ENCODE peak calls at places on chromosomes 7 and 10, in eight cellular contexts. G is stimulated activated CD4-positive, alpha-beta T cell treated with anti-CD3 and anti-CD28 coated beads, Interleukin-4, amount 100 ng/mL, for 48 hours; X is T-cell; O is GM19239; D is right lobe of liver; M is right atrium auricular region; R is aorta; A is RWPE1. K is an unnamed sample.

GRCh38 chr10:78350286-78350685 is 316.6 kb downstream of the RPS24 start:
- DNase-seq in G (no peak), A (no peak), D (peak; percentile 18), M (no peak), R (no peak), X (no peak), O (no peak), K (no peak)

GRCh38 chr7:129144834-129145668 is 544 bp downstream of the TSPAN33 start:
- DNase-seq in M (no peak), A (no peak), O (no peak), R (no peak), G (no peak), D (no peak), X (no peak), K (no peak)

GRCh38 chr10:24208661-24209420 is at the start of gene KIAA1217:
- DNase-seq in G (no peak), R (peak; percentile 51), M (peak; percentile 61), X (no peak), A (peak; percentile 12), O (no peak), D (peak; percentile 48), K (no peak)

GRCh38 chr10:79244068-79244442 is 103.2 kb upstream of the PPIF start:
- DNase-seq in O (no peak), A (no peak), D (no peak), X (no peak), R (no peak), G (no peak), M (no peak), K (no peak)

GRCh38 chr10:123132576-123133477 is 2.9 kb upstream of the HMX3 start:
- DNase-seq in A (peak; percentile 90), O (peak; percentile 94), X (peak; percentile 54), G (peak; percentile 86), D (peak; percentile 86), M (peak; percentile 89), R (peak; percentile 89), K (no peak)

GRCh38 chr10:117578490-117578889 is 35.9 kb downstream of the EMX2 start:
- DNase-seq in X (no peak), R (no peak), O (no peak), A (no peak), G (no peak), D (no peak), M (no peak), K (no peak)

GRCh38 chr10:61024801-61025201 is 80.8 kb upstream of the RHOBTB1 start:
- DNase-seq in A (no peak), X (no peak), R (no peak), D (no peak), O (no peak), M (no peak), G (no peak), K (no peak)

GRCh38 chr7:2870471-2870941 is 26.4 kb upstream of the GNA12 start:
- DNase-seq in G (peak; percentile 38), A (peak; percentile 46), R (peak; percentile 90), X (peak; percentile 37), M (peak; percentile 83), D (peak; percentile 64), O (no peak), K (peak; percentile 14)

GRCh38 chr10:12622016-12622415 is 272.7 kb downstream of the CAMK1D start:
- DNase-seq in G (no peak), M (no peak), X (no peak), R (no peak), A (no peak), D (no peak), O (no peak), K (no peak)

GRCh38 chr10:78338717-78339116 is 305.1 kb downstream of the RPS24 start:
- DNase-seq in D (peak; percentile 15), M (peak; percentile 32), R (no peak), X (no peak), G (no peak), A (no peak), O (no peak), K (no peak)

GRCh38 chr7:131654249-131654558 is 97.8 kb upstream of the PODXL start:
- DNase-seq in M (no peak), O (no peak), G (no peak), D (no peak), R (no peak), X (no peak), A (no peak), K (no peak)

GRCh38 chr10:98338318-98338717 is 70.3 kb upstream of the LOXL4 start:
- DNase-seq in O (no peak), G (no peak), R (no peak), A (no peak), M (no peak), D (no peak), X (no peak), K (no peak)

GRCh38 chr7:149624006-149624405 is 126.4 kb upstream of the ZNF746 start:
- DNase-seq in R (peak; percentile 51), G (no peak), D (no peak), A (peak; percentile 20), X (peak; percentile 25), O (no peak), M (no peak), K (no peak)

GRCh38 chr10:14774214-14774580 is 500 bp downstream of the FAM107B start:
- DNase-seq in M (no peak), D (no peak), G (no peak), O (no peak), A (no peak), R (no peak), X (no peak), K (no peak)

GRCh38 chr7:106568680-106569499 is 92.1 kb downstream of the CCDC71L start:
- DNase-seq in A (peak; percentile 77), O (no peak), D (peak; percentile 59), X (no peak), G (no peak), M (no peak), R (no peak), K (peak; percentile 72)

GRCh38 chr7:2248984-2249694 is 7.1 kb downstream of the NUDT1 start:
- DNase-seq in M (peak; percentile 71), D (no peak), A (peak; percentile 74), X (no peak), O (peak; percentile 65), R (peak; percentile 91), G (no peak), K (no peak)

GRCh38 chr10:101453791-101454718 is 100.1 kb downstream of the BTRC start:
- DNase-seq in A (no peak), G (no peak), O (no peak), R (no peak), D (no peak), M (no peak), X (no peak), K (no peak)

GRCh38 chr7:116180302-116180701 is 30.0 kb upstream of the TES start:
- DNase-seq in G (no peak), R (no peak), X (no peak), D (no peak), M (no peak), O (peak; percentile 49), A (peak; percentile 47), K (no peak)

GRCh38 chr7:149823631-149824199 is 14.5 kb upstream of the ZNF862 start:
- DNase-seq in O (no peak), M (no peak), X (no peak), D (no peak), R (peak; percentile 35), G (no peak), A (no peak), K (no peak)

GRCh38 chr10:97656777-97657176 is 16.3 kb downstream of the PI4K2A start:
- DNase-seq in X (no peak), A (no peak), M (no peak), D (no peak), R (no peak), O (no peak), G (no peak), K (no peak)